ENCODE peak calls at places on chromosomes 2 and 18, in six cellular contexts. U is AG08395; B is mucosa of gallbladder; P is iPS-NIHi11; S is GM12891; H is activated naive CD4-positive, alpha-beta T cell. F is an unnamed sample.

GRCh38 chr2:172358784-172359556 is 68.4 kb upstream of the ITGA6 start:
- DNase-seq in S (no peak), U (no peak), B (no peak), H (no peak), P (no peak), F (no peak)

GRCh38 chr18:12651651-12652050 is 6.3 kb downstream of the SPIRE1 start:
- DNase-seq in H (no peak), U (no peak), P (no peak), B (no peak), S (no peak), F (no peak)

GRCh38 chr2:197122821-197123220 is 187.8 kb downstream of the ANKRD44 start:
- DNase-seq in P (no peak), U (no peak), H (no peak), B (no peak), S (no peak), F (no peak)

GRCh38 chr18:32468147-32468845 is 2.4 kb downstream of the GAREM1 start:
- DNase-seq in H (no peak), B (no peak), P (no peak), S (no peak), U (no peak), F (no peak)

GRCh38 chr2:172701250-172701649 is 34.4 kb upstream of the RAPGEF4 start:
- DNase-seq in P (no peak), B (no peak), U (peak), S (no peak), H (no peak), F (no peak)

GRCh38 chr18:45657357-45658335 is 42.4 kb downstream of the SLC14A2 start:
- DNase-seq in B (no peak), S (no peak), U (peak), H (no peak), P (no peak), F (no peak)

GRCh38 chr2:218272531-218273212 is 2.4 kb downstream of the PNKD start:
- DNase-seq in S (peak), B (peak), H (peak), P (peak), U (peak), F (peak)

GRCh38 chr2:85353876-85354285 is 447 bp downstream of the RETSAT start:
- DNase-seq in P (peak), H (no peak), B (peak), S (no peak), U (peak), F (peak)

GRCh38 chr2:206028101-206028500 is 57.9 kb downstream of the INO80D start:
- DNase-seq in S (no peak), U (no peak), H (no peak), P (no peak), B (no peak), F (no peak)

GRCh38 chr2:134985061-134985460 is 62.2 kb downstream of the MAP3K19 start:
- DNase-seq in P (no peak), U (no peak), H (no peak), S (no peak), B (no peak), F (no peak)

GRCh38 chr2:134119117-134119671 is 134.7 kb upstream of the MGAT5 start:
- DNase-seq in H (no peak), S (no peak), U (no peak), P (no peak), B (no peak), F (no peak)

GRCh38 chr18:38250981-38251380 is 685.4 kb upstream of the CELF4 start:
- DNase-seq in U (no peak), H (no peak), B (no peak), P (no peak), S (no peak), F (peak)

GRCh38 chr2:23487735-23488492 is 102.9 kb downstream of the KLHL29 start:
- DNase-seq in S (no peak), B (no peak), H (no peak), P (no peak), U (peak), F (no peak)

GRCh38 chr2:129758461-129759185 is 220.8 kb upstream of the RAB6C start:
- DNase-seq in P (no peak), H (no peak), B (peak), U (peak), S (no peak), F (peak)

GRCh38 chr18:48800877-48801727 is 149.7 kb downstream of the SMAD7 start:
- DNase-seq in P (no peak), H (no peak), U (no peak), S (no peak), B (no peak), F (no peak)

GRCh38 chr2:58155160-58155778 is 85.9 kb downstream of the FANCL start:
- DNase-seq in H (no peak), S (no peak), B (no peak), U (no peak), P (no peak), F (no peak)

GRCh38 chr18:31042068-31042390 is 513 bp downstream of the DSC3 start:
- DNase-seq in H (no peak), U (no peak), S (no peak), P (no peak), B (no peak), F (no peak)

GRCh38 chr18:62399781-62400308 is 74.7 kb downstream of the TNFRSF11A start:
- DNase-seq in B (no peak), S (no peak), P (peak), U (no peak), H (no peak), F (peak)

GRCh38 chr2:174717273-174717672 is 47.0 kb downstream of the CHRNA1 start:
- DNase-seq in S (no peak), H (no peak), U (peak), P (no peak), B (no peak), F (no peak)

GRCh38 chr2:12903272-12903671 is 186.5 kb downstream of the TRIB2 start:
- DNase-seq in S (no peak), H (no peak), B (no peak), U (peak), P (no peak), F (peak)

GRCh38 chr2:27804146-27804545 is 32.6 kb downstream of the MRPL33 start:
- DNase-seq in P (no peak), S (no peak), B (no peak), U (peak), H (no peak), F (no peak)

GRCh38 chr2:56770490-56770889 is 586.7 kb downstream of the CCDC85A start:
- DNase-seq in P (no peak), U (peak), H (no peak), B (no peak), S (no peak), F (no peak)

F was measured in mesendoderm.